ENCODE peak calls at places on chromosomes 16 and 17, in seven cellular contexts. V is endothelial cell, E is pancreas, L is Peyer's patch, X is cardiac fibroblast, U is WTC11, I is foreskin fibroblast. N is an unnamed sample.

GRCh38 chr17:5508855-5509254 is 22.5 kb downstream of the MIS12 start:
- DNase-seq in V (no peak), E (no peak), L (no peak), X (peak; percentile 87), U (peak; percentile 41), I (peak; percentile 39), N (no peak)

GRCh38 chr16:27450836-27451341 is 48.9 kb downstream of the IL21R start:
- DNase-seq in V (no peak), E (no peak), L (no peak), X (peak; percentile 53), U (no peak), I (no peak), N (no peak)

GRCh38 chr16:3640207-3640606 is 14.3 kb upstream of the DNASE1 start:
- DNase-seq in V (no peak), E (no peak), L (no peak), X (no peak), U (no peak), I (no peak), N (no peak)

GRCh38 chr17:3381957-3382356 is 4.2 kb downstream of the OR3A2 start:
- DNase-seq in V (no peak), E (no peak), L (no peak), X (no peak), U (peak; percentile 15), I (no peak), N (no peak)

GRCh38 chr16:4323071-4323844 is 7.4 kb downstream of the GLIS2 start:
- DNase-seq in V (peak; percentile 3), E (peak; percentile 57), L (peak; percentile 44), X (no peak), U (no peak), I (no peak), N (no peak)

GRCh38 chr16:72635694-72636093 is 412.2 kb downstream of the ZFHX3 start:
- DNase-seq in V (no peak), E (no peak), L (no peak), X (no peak), U (no peak), I (no peak), N (no peak)

GRCh38 chr16:4495766-4496165 is 19.6 kb downstream of the HMOX2 start:
- DNase-seq in V (no peak), E (no peak), L (no peak), X (peak; percentile 16), U (no peak), I (no peak), N (no peak)

GRCh38 chr16:57566436-57566835 is 24.0 kb downstream of the ADGRG5 start:
- DNase-seq in V (no peak), E (no peak), L (no peak), X (no peak), U (no peak), I (no peak), N (no peak)

GRCh38 chr17:18142417-18142816 is 33.9 kb downstream of the MYO15A start:
- DNase-seq in V (no peak), E (no peak), L (no peak), X (no peak), U (no peak), I (no peak), N (no peak)

GRCh38 chr17:72826602-72827001 is 265.9 kb downstream of the SLC39A11 start:
- DNase-seq in V (no peak), E (no peak), L (no peak), X (peak; percentile 73), U (no peak), I (peak; percentile 24), N (no peak)
- TF ChIP-seq CTCF in V (peak; percentile 19), E (no peak), L (no peak), X (peak; percentile 30), U (no peak), I (no peak), N (no peak)

GRCh38 chr16:65500919-65501318 is 379.1 kb upstream of the CDH11 start:
- DNase-seq in V (no peak), E (no peak), L (no peak), X (no peak), U (no peak), I (no peak), N (no peak)

GRCh38 chr16:65497571-65497970 is 375.7 kb upstream of the CDH11 start:
- DNase-seq in V (no peak), E (no peak), L (no peak), X (no peak), U (no peak), I (no peak), N (no peak)

GRCh38 chr16:65494080-65494479 is 372.2 kb upstream of the CDH11 start:
- DNase-seq in V (no peak), E (no peak), L (no peak), X (no peak), U (no peak), I (no peak), N (no peak)

GRCh38 chr16:65494609-65495008 is 372.7 kb upstream of the CDH11 start:
- DNase-seq in V (no peak), E (no peak), L (no peak), X (no peak), U (no peak), I (no peak), N (no peak)

GRCh38 chr16:65500007-65500406 is 378.1 kb upstream of the CDH11 start:
- DNase-seq in V (no peak), E (no peak), L (no peak), X (no peak), U (no peak), I (no peak), N (no peak)
- TF ChIP-seq CTCF in V (no peak), E (no peak), L (no peak), X (no peak), U (no peak), I (no peak), N (no peak)

GRCh38 chr17:48103379-48103715 is 2.1 kb upstream of the CBX1 start:
- DNase-seq in V (no peak), E (no peak), L (no peak), X (no peak), U (no peak), I (no peak), N (no peak)

GRCh38 chr17:48110722-48111121 is 3.2 kb downstream of the SNX11 start:
- DNase-seq in V (no peak), E (no peak), L (no peak), X (no peak), U (no peak), I (no peak), N (no peak)

GRCh38 chr17:48104440-48104839 is 3.1 kb upstream of the SNX11 start:
- DNase-seq in V (no peak), E (no peak), L (no peak), X (no peak), U (no peak), I (no peak), N (no peak)

GRCh38 chr17:48106802-48107136 is 797 bp upstream of the SNX11 start:
- DNase-seq in V (no peak), E (no peak), L (no peak), X (no peak), U (no peak), I (no peak), N (no peak)

DNA sequence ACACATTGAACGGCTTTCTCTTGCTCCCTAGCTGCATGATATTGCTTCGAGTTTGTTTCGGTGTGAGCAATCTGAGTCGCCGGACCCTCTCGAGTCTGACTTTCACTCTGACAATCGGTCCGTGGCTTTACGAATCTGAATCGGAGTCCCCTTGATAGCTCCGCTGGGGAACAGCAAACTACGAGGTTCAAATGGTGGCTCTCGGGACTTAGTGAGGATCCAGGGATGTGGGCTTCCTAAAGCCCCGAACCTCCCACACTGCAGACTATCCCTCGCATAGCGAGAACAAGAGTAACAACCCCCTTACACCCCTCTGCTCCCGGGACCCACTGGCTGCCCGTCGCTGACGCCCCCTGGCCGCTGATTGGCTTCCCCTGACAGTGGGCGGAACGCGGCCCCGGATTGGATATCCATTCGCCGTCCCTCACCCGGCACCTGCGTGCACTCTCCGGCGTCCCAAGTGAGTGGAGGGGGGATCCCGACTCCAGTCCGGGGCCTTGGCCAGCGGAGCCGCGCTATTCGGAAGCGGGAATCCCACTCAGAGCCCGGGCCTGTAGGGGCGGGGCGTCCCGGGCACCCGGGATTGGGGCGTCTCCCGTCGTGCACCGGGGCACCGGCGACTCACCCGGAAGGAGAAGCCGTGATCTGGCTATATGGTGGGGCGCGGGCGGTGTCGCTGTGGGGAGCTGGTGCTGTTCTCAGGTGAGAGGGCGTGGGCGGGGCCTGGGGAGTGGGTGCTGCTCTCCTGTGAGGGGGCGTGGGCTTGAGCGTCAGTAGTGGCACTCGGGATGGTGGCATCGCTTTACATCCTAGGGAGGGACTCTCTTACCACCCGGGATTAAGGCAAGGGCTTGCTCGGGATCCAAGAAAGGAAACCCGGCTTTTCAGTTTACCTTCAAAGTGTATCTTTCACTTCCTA is at the start of gene SNX11:
- DNase-seq in V (peak; percentile 91), E (peak; percentile 89), L (peak; percentile 96), X (peak; percentile 75), U (peak; percentile 97), I (peak; percentile 77), N (peak; percentile 91)
- TF ChIP-seq CTCF in V (no peak), E (no peak), L (no peak), X (peak; percentile 3), U (no peak), I (no peak), N (peak; percentile 7)

DNA sequence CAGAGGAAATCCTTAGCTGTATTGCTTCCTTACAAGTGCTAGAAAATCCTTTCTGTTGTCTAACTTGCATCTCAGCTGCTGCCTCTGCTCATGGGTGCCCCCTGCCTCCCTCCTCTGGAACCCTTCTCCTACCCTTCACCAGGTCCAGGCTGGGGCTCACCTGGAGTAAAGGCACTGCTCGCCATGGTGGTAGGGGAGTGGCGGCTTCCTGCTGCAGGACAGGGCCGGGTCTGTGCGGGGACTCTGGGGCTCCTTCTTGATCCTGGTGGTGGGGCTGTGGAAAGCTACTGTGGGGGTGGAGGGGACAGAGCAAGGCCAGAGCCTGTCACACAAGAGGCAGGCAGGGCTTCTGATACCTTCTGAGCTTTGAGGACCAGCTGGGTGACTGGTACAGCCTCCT is 12.4 kb downstream of the ETV4 start:
- DNase-seq in V (no peak), E (no peak), L (no peak), X (no peak), U (no peak), I (no peak), N (no peak)
- TF ChIP-seq CTCF in V (no peak), E (no peak), L (no peak), X (no peak), U (no peak), I (no peak), N (no peak)

DNA sequence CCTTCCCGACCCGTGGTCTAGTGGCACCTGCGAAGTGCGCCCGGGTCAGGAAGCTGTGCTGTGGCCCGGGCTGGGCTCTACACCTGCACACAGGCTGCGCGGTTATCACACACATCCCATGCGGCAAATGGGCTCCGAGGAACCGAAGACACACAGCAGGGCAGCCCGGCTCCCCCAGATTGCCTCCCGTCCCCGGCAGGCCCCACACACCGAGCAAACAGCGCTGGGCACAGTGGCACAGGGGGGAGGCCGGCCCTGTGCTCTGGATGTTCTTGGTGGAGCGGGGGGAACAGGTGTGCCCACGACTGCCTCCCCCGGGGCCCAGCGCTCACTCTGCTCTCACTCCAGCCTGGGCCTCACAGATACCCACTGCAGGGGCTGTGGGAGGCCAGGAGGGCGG is 28.9 kb upstream of the PABPN1L start:
- DNase-seq in V (no peak), E (no peak), L (no peak), X (no peak), U (no peak), I (no peak), N (no peak)
- TF ChIP-seq CTCF in V (no peak), E (no peak), L (no peak), X (no peak), U (no peak), I (no peak), N (no peak)